ENCODE peak calls at places on chromosomes 1 and 21, in seven cellular contexts. G is A549, K is neuronal stem cell, V is psoas muscle, D is GM23248, Q is thoracic aorta, W is aorta. L is an unnamed sample.

GRCh38 chr21:39137248-39138186 is 45.7 kb downstream of the PSMG1 start:
- DNase-seq in K (no peak), W (no peak), G (peak; percentile 28), V (no peak), D (peak; percentile 61), Q (no peak), L (no peak)

GRCh38 chr21:27817061-27817460 is 850.2 kb upstream of the ADAMTS5 start:
- DNase-seq in K (no peak), Q (no peak), G (no peak), D (no peak), W (no peak), V (no peak), L (no peak)

GRCh38 chr1:85244271-85245053 is 15.0 kb downstream of the C1orf52 start:
- DNase-seq in W (no peak), V (no peak), K (no peak), G (no peak), Q (no peak), D (peak; percentile 65), L (no peak)

GRCh38 chr1:175317309-175317708 is 124.7 kb upstream of the KIAA0040 start:
- DNase-seq in G (no peak), D (no peak), K (no peak), V (no peak), Q (no peak), W (no peak), L (no peak)

GRCh38 chr1:116870322-116870721 is 39.4 kb upstream of the PTGFRN start:
- DNase-seq in K (no peak), V (no peak), W (no peak), G (no peak), Q (no peak), D (no peak), L (no peak)

GRCh38 chr1:92543131-92544055 is 56.7 kb upstream of the GFI1 start:
- DNase-seq in V (no peak), D (no peak), Q (no peak), K (no peak), G (no peak), W (no peak), L (no peak)

GRCh38 chr1:2303781-2304180 is 75.7 kb downstream of the SKI start:
- DNase-seq in V (no peak), W (no peak), G (no peak), D (no peak), K (no peak), Q (no peak), L (no peak)

GRCh38 chr1:93827633-93828436 is 51.2 kb downstream of the DNTTIP2 start:
- DNase-seq in D (peak; percentile 46), W (no peak), Q (no peak), K (no peak), V (no peak), G (no peak), L (no peak)

GRCh38 chr1:179925906-179926305 is 28.7 kb upstream of the CEP350 start:
- DNase-seq in V (no peak), D (peak; percentile 19), W (no peak), Q (no peak), G (no peak), K (no peak), L (no peak)

GRCh38 chr1:215665212-215665611 is 98.1 kb downstream of the KCTD3 start:
- DNase-seq in W (no peak), G (no peak), D (peak; percentile 76), Q (no peak), V (no peak), K (no peak), L (no peak)

GRCh38 chr1:9345922-9346321 is 53.2 kb downstream of the SPSB1 start:
- DNase-seq in K (no peak), G (no peak), D (no peak), Q (no peak), V (no peak), W (no peak), L (no peak)

GRCh38 chr1:2494323-2494693 is 18.2 kb downstream of the PLCH2 start:
- DNase-seq in K (no peak), W (no peak), V (no peak), G (peak; percentile 38), Q (no peak), D (peak; percentile 90), L (peak; percentile 45)

GRCh38 chr1:27660300-27660837 is 11.6 kb downstream of the IFI6 start:
- DNase-seq in G (no peak), Q (no peak), W (no peak), D (peak; percentile 40), V (no peak), K (no peak), L (no peak)

GRCh38 chr1:21339402-21340229 is 49.4 kb upstream of the ECE1 start:
- DNase-seq in Q (no peak), V (no peak), W (no peak), G (no peak), D (no peak), K (no peak), L (no peak)

GRCh38 chr1:175221548-175222175 is 29.1 kb upstream of the KIAA0040 start:
- DNase-seq in V (no peak), G (no peak), W (peak; percentile 49), Q (no peak), K (no peak), D (peak; percentile 4), L (no peak)

GRCh38 chr1:110006516-110006915 is 22.0 kb downstream of the AHCYL1 start:
- DNase-seq in Q (no peak), D (no peak), W (no peak), K (no peak), G (no peak), V (no peak), L (no peak)
- H3K4me1 ChIP-seq in Q (peaks cover 15% of the 10 kb centered on the region), D (peaks cover 45% of the 10 kb centered on the region), W (peaks cover 5% of the 10 kb centered on the region), K (peaks cover 9% of the 10 kb centered on the region), G (peaks cover 55% of the 10 kb centered on the region), V (peaks cover 62% of the 10 kb centered on the region), L (peaks cover 62% of the 10 kb centered on the region)

GRCh38 chr1:208184993-208185703 is 59.0 kb downstream of the PLXNA2 start:
- DNase-seq in G (no peak), Q (no peak), D (peak; percentile 69), W (no peak), V (no peak), K (no peak), L (no peak)

GRCh38 chr1:208181259-208181816 is 62.8 kb downstream of the PLXNA2 start:
- DNase-seq in Q (no peak), V (no peak), D (no peak), G (no peak), W (no peak), K (no peak), L (no peak)

GRCh38 chr1:208185801-208186201 is 58.4 kb downstream of the PLXNA2 start:
- DNase-seq in W (no peak), Q (no peak), D (peak; percentile 51), V (no peak), G (no peak), K (no peak), L (no peak)

GRCh38 chr1:208182880-208183279 is 61.3 kb downstream of the PLXNA2 start:
- DNase-seq in Q (no peak), V (no peak), D (no peak), K (no peak), G (no peak), W (no peak), L (no peak)

GRCh38 chr1:208183977-208184901 is 59.9 kb downstream of the PLXNA2 start:
- DNase-seq in D (peak; percentile 97), G (peak; percentile 92), Q (peak; percentile 33), K (no peak), W (peak; percentile 52), V (peak; percentile 82), L (no peak)
- H3K4me1 ChIP-seq in D (peaks cover 41% of the 10 kb centered on the region), G (peaks cover 60% of the 10 kb centered on the region), Q (peaks cover 18% of the 10 kb centered on the region), K (peaks cover 26% of the 10 kb centered on the region), W (no peaks in the 10 kb centered on the region), V (peaks cover 30% of the 10 kb centered on the region), L (no peaks in the 10 kb centered on the region)

GRCh38 chr1:234963904-234964702 is 164.5 kb downstream of the TOMM20 start:
- DNase-seq in W (no peak), K (no peak), Q (no peak), D (no peak), G (no peak), V (peak; percentile 84), L (no peak)
- H3K4me1 ChIP-seq in W (peaks cover 9% of the 10 kb centered on the region), K (peaks cover 34% of the 10 kb centered on the region), Q (peaks cover 49% of the 10 kb centered on the region), D (peaks cover 40% of the 10 kb centered on the region), G (peaks cover 73% of the 10 kb centered on the region), V (peaks cover 54% of the 10 kb centered on the region), L (peaks cover 70% of the 10 kb centered on the region)

GRCh38 chr1:19405195-19405760 is 80.1 kb downstream of the CAPZB start:
- DNase-seq in G (no peak), D (peak; percentile 62), Q (no peak), W (no peak), K (peak; percentile 56), V (no peak), L (no peak)
- H3K4me1 ChIP-seq in G (no peaks in the 10 kb centered on the region), D (peaks cover 35% of the 10 kb centered on the region), Q (peaks cover 57% of the 10 kb centered on the region), W (peaks cover 6% of the 10 kb centered on the region), K (peaks cover 23% of the 10 kb centered on the region), V (peaks cover 44% of the 10 kb centered on the region), L (peaks cover 16% of the 10 kb centered on the region)

GRCh38 chr1:164583835-164584539 is 25.0 kb downstream of the PBX1 start:
- DNase-seq in Q (no peak), D (no peak), V (no peak), K (no peak), G (no peak), W (no peak), L (no peak)
- H3K4me1 ChIP-seq in Q (no peaks in the 10 kb centered on the region), D (peaks cover 12% of the 10 kb centered on the region), V (peaks cover 10% of the 10 kb centered on the region), K (peaks cover 39% of the 10 kb centered on the region), G (peaks cover 32% of the 10 kb centered on the region), W (peaks cover 7% of the 10 kb centered on the region), L (no peaks in the 10 kb centered on the region)